ENCODE peak calls at places on chromosomes 6 and 20, in five cellular contexts. L is cardiac fibroblast, W is OCI-LY7, U is kidney glomerular epithelial cell, Q is neural crest cell. D is an unnamed sample.

GRCh38 chr6:153957409-153957808 is 81.6 kb upstream of the OPRM1 start:
- DNase-seq in Q (no peak), W (no peak), L (no peak), U (no peak), D (no peak)

GRCh38 chr6:166497087-166497899 is 89.2 kb downstream of the RAMACL start:
- DNase-seq in U (no peak), L (no peak), W (no peak), Q (no peak), D (no peak)

GRCh38 chr6:51618563-51618962 is 468.9 kb downstream of the PKHD1 start:
- DNase-seq in L (no peak), Q (no peak), W (peak; percentile 22), U (no peak), D (no peak)

GRCh38 chr6:143843689-143844405 is 709 bp downstream of the LTV1 start:
- DNase-seq in L (peak; percentile 30), U (no peak), W (peak; percentile 49), Q (no peak), D (peak; percentile 28)

GRCh38 chr6:158646023-158646888 is 1.7 kb upstream of the DYNLT1 start:
- DNase-seq in W (no peak), Q (no peak), L (no peak), U (no peak), D (no peak)

GRCh38 chr6:4102687-4103244 is 23.8 kb upstream of the FAM217A start:
- DNase-seq in Q (no peak), W (no peak), U (no peak), L (no peak), D (no peak)

GRCh38 chr6:167791780-167792478 is 34.8 kb upstream of the AFDN start:
- DNase-seq in L (no peak), Q (no peak), W (no peak), U (no peak), D (no peak)

GRCh38 chr6:28683945-28684538 is 158.4 kb downstream of the GPX5 start:
- DNase-seq in U (peak; percentile 51), Q (peak; percentile 8), L (peak; percentile 62), W (peak; percentile 65), D (no peak)

GRCh38 chr20:53939554-53940355 is 130.6 kb downstream of the BCAS1 start:
- DNase-seq in W (peak; percentile 97), Q (peak; percentile 76), L (peak; percentile 98), U (peak; percentile 80), D (peak; percentile 57)

GRCh38 chr20:33401922-33402369 is 627 bp upstream of the CDK5RAP1 start:
- DNase-seq in W (peak; percentile 45), Q (no peak), L (no peak), U (no peak), D (no peak)

GRCh38 chr20:61514018-61514755 is 262.1 kb downstream of the CDH4 start:
- DNase-seq in U (no peak), L (no peak), Q (no peak), W (no peak), D (no peak)

D was measured in T-cell.